ENCODE peak calls at places on chromosomes 13 and 19, in five cellular contexts. I, V, K, R and C are unnamed samples.

GRCh38 chr19:23851966-23852365 is 62.7 kb upstream of the ZNF726 start:
- DNase-seq in I (no peak), V (no peak), K (no peak), R (no peak), C (no peak)

GRCh38 chr13:43985437-43986051 is 105.8 kb downstream of the LACC1 start:
- DNase-seq in I (no peak), V (no peak), K (no peak), R (no peak), C (no peak)

GRCh38 chr19:44807162-44807561 is 1.7 kb upstream of the BCAM start:
- DNase-seq in I (no peak), V (no peak), K (no peak), R (no peak), C (no peak)

GRCh38 chr19:48676487-48676886 is 3.7 kb upstream of the NTN5 start:
- DNase-seq in I (no peak), V (no peak), K (no peak), R (no peak), C (no peak)

GRCh38 chr19:7883796-7884570 is 4.3 kb upstream of the LRRC8E start:
- DNase-seq in I (no peak), V (no peak), K (no peak), R (peak; percentile 33), C (peak; percentile 21)

GRCh38 chr19:18657590-18658365 is 20.9 kb downstream of the KLHL26 start:
- DNase-seq in I (no peak), V (peak; percentile 51), K (peak; percentile 26), R (peak; percentile 91), C (no peak)

GRCh38 chr19:36254848-36255247 is 39.9 kb downstream of the ZNF146 start:
- DNase-seq in I (no peak), V (no peak), K (no peak), R (no peak), C (no peak)

GRCh38 chr19:58546131-58546530 is 2.3 kb downstream of the TRIM28 start:
- DNase-seq in I (no peak), V (no peak), K (no peak), R (no peak), C (no peak)

GRCh38 chr19:4089400-4089908 is 22.8 kb upstream of the ZBTB7A start:
- DNase-seq in I (no peak), V (no peak), K (no peak), R (no peak), C (no peak)

GRCh38 chr19:660793-661426 is 2.1 kb downstream of the RNF126 start:
- DNase-seq in I (no peak), V (no peak), K (no peak), R (no peak), C (no peak)

GRCh38 chr13:24392972-24393371 is 83.6 kb downstream of the C1QTNF9 start:
- DNase-seq in I (no peak), V (no peak), K (no peak), R (no peak), C (no peak)

GRCh38 chr19:5297272-5297669 is 43.3 kb downstream of the PTPRS start:
- DNase-seq in I (no peak), V (no peak), K (no peak), R (no peak), C (no peak)

GRCh38 chr19:3668331-3669133 is 31.7 kb downstream of the PIP5K1C start:
- DNase-seq in I (no peak), V (no peak), K (no peak), R (peak; percentile 39), C (no peak)

GRCh38 chr13:32585625-32586021 is 629 bp upstream of the PDS5B start:
- DNase-seq in I (peak; percentile 19), V (peak; percentile 14), K (peak; percentile 4), R (no peak), C (no peak)

GRCh38 chr13:76023644-76024043 is 387.5 kb downstream of the LMO7 start:
- DNase-seq in I (no peak), V (no peak), K (no peak), R (peak; percentile 48), C (peak; percentile 35)

GRCh38 chr13:43924549-43925245 is 45.0 kb downstream of the LACC1 start:
- DNase-seq in I (no peak), V (no peak), K (no peak), R (no peak), C (no peak)

GRCh38 chr19:39156230-39156890 is 30.8 kb downstream of the PAK4 start:
- DNase-seq in I (no peak), V (no peak), K (no peak), R (peak; percentile 29), C (no peak)

GRCh38 chr13:24911135-24911524 is 147.2 kb downstream of the RNF17 start:
- DNase-seq in I (no peak), V (no peak), K (no peak), R (peak; percentile 74), C (peak; percentile 69)

GRCh38 chr19:27773318-27774094 is 1439.4 kb downstream of the UQCRFS1 start:
- DNase-seq in I (no peak), V (no peak), K (no peak), R (no peak), C (no peak)